ENCODE peak calls at places on chromosomes 1 and 21, in four cellular contexts. K, M, B and N are unnamed samples.

GRCh38 chr1:232132572-232132971 is 497.4 kb downstream of the SIPA1L2 start:
- DNase-seq in B (no peak), K (no peak), M (no peak), N (no peak)

GRCh38 chr1:168224991-168225390 is 813 bp upstream of the SFT2D2 start:
- DNase-seq in B (no peak), M (no peak), K (no peak), N (no peak)

GRCh38 chr1:234572966-234573365 is 37.0 kb downstream of the IRF2BP2 start:
- DNase-seq in K (no peak), M (no peak), B (peak; percentile 61), N (no peak)

GRCh38 chr1:189992856-189993255 is 484.8 kb downstream of the BRINP3 start:
- DNase-seq in B (no peak), K (no peak), M (no peak), N (no peak)

GRCh38 chr1:226425431-226426031 is 17.6 kb upstream of the PARP1 start:
- DNase-seq in B (no peak), K (no peak), M (no peak), N (no peak)

GRCh38 chr1:108503062-108503740 is 53.1 kb downstream of the NBPF6 start:
- DNase-seq in M (no peak), K (no peak), B (no peak), N (no peak)

GRCh38 chr1:182315157-182315556 is 76.4 kb downstream of the GLUL start:
- DNase-seq in M (no peak), B (no peak), K (no peak), N (peak; percentile 68)

GRCh38 chr1:55305735-55306134 is 90.6 kb upstream of the USP24 start:
- DNase-seq in M (no peak), B (peak; percentile 32), K (no peak), N (no peak)

GRCh38 chr1:203512830-203513578 is 19.1 kb downstream of the OPTC start:
- DNase-seq in M (peak; percentile 75), K (no peak), B (peak; percentile 86), N (peak; percentile 88)

GRCh38 chr1:143691400-143691891 is 280.3 kb downstream of the FAM72C start:
- DNase-seq in M (peak; percentile 22), B (peak; percentile 50), K (no peak), N (no peak)

GRCh38 chr1:159163609-159164008 is 7.8 kb upstream of the CADM3 start:
- DNase-seq in B (no peak), K (no peak), M (no peak), N (no peak)

GRCh38 chr1:69994261-69994660 is 211.1 kb downstream of the LRRC40 start:
- DNase-seq in K (peak; percentile 22), B (no peak), M (no peak), N (no peak)

GRCh38 chr1:91872560-91873081 is 13.3 kb downstream of the TGFBR3 start:
- DNase-seq in K (no peak), M (no peak), B (peak; percentile 84), N (no peak)

GRCh38 chr1:152444045-152444444 is 30.0 kb upstream of the CRNN start:
- DNase-seq in M (no peak), B (no peak), K (no peak), N (no peak)

GRCh38 chr1:164748253-164748899 is 189.4 kb downstream of the PBX1 start:
- DNase-seq in K (no peak), B (no peak), M (peak; percentile 78), N (peak; percentile 55)

GRCh38 chr1:112504002-112504401 is 4.8 kb upstream of the WNT2B start:
- DNase-seq in B (no peak), M (no peak), K (no peak), N (no peak)

GRCh38 chr1:11967028-11967547 is 13.2 kb upstream of the MFN2 start:
- DNase-seq in M (peak; percentile 54), K (no peak), B (peak; percentile 48), N (peak; percentile 81)

GRCh38 chr21:29025328-29025713 is 853 bp downstream of the USP16 start:
- DNase-seq in B (peak; percentile 35), K (no peak), M (no peak), N (peak; percentile 52)

GRCh38 chr1:61244114-61244513 is 161.8 kb downstream of the NFIA start:
- DNase-seq in M (peak; percentile 32), K (no peak), B (peak; percentile 69), N (peak; percentile 13)

GRCh38 chr1:171335964-171336363 is 22.0 kb downstream of the FMO4 start:
- DNase-seq in M (no peak), K (no peak), B (no peak), N (no peak)

GRCh38 chr1:203610061-203610460 is 16.6 kb upstream of the ATP2B4 start:
- DNase-seq in M (no peak), K (no peak), B (no peak), N (no peak)

GRCh38 chr1:39076127-39076798 is 50.1 kb downstream of the NDUFS5 start:
- DNase-seq in B (peak; percentile 29), K (no peak), M (no peak), N (peak; percentile 44)

GRCh38 chr1:41241748-41242644 is at the start of gene SCMH1:
- DNase-seq in B (peak; percentile 25), M (no peak), K (no peak), N (peak; percentile 84)

GRCh38 chr1:8911416-8912309 is 33.2 kb upstream of the ENO1 start:
- DNase-seq in K (no peak), B (peak; percentile 76), M (no peak), N (no peak)

GRCh38 chr1:234544094-234544579 is 65.2 kb upstream of the TARBP1 start:
- DNase-seq in B (peak; percentile 77), M (no peak), K (peak; percentile 84), N (peak; percentile 93)

GRCh38 chr1:29805122-29805895 is 569.0 kb downstream of the PTPRU start:
- DNase-seq in B (no peak), K (no peak), M (no peak), N (no peak)

GRCh38 chr1:67970088-67970487 is 80.3 kb downstream of the DIRAS3 start:
- DNase-seq in B (peak; percentile 95), K (no peak), M (peak; percentile 63), N (no peak)

GRCh38 chr1:91502882-91503184 is 2.2 kb downstream of the CDC7 start:
- DNase-seq in B (no peak), K (no peak), M (no peak), N (peak; percentile 11)

GRCh38 chr1:8343464-8344001 is 25.6 kb downstream of the SLC45A1 start:
- DNase-seq in K (no peak), B (peak; percentile 83), M (peak; percentile 46), N (peak; percentile 44)

GRCh38 chr1:168136709-168137514 is at the start of gene GPR161:
- DNase-seq in B (peak; percentile 57), K (no peak), M (no peak), N (peak; percentile 73)

GRCh38 chr1:156196445-156196844 is 2.5 kb downstream of the SLC25A44 start:
- DNase-seq in M (no peak), K (no peak), B (no peak), N (no peak)

GRCh38 chr1:196131691-196132090 is 476.5 kb downstream of the KCNT2 start:
- DNase-seq in K (no peak), M (no peak), B (no peak), N (no peak)

GRCh38 chr1:207361910-207362309 is 40.4 kb downstream of the CD55 start:
- DNase-seq in B (no peak), K (no peak), M (no peak), N (no peak)

GRCh38 chr1:230284891-230285290 is 141.2 kb downstream of the PGBD5 start:
- DNase-seq in M (no peak), B (no peak), K (no peak), N (no peak)

GRCh38 chr21:33026878-33027400 is 1.2 kb downstream of the OLIG2 start:
- DNase-seq in B (no peak), M (no peak), K (no peak), N (no peak)

GRCh38 chr21:33026299-33026858 is 644 bp downstream of the OLIG2 start:
- DNase-seq in B (no peak), M (no peak), K (no peak), N (no peak)

GRCh38 chr21:33028271-33028670 is 2.5 kb downstream of the OLIG2 start:
- DNase-seq in B (no peak), M (no peak), K (no peak), N (no peak)

GRCh38 chr21:33028759-33029511 is 3.2 kb downstream of the OLIG2 start:
- DNase-seq in M (no peak), B (no peak), K (no peak), N (no peak)

DNA sequence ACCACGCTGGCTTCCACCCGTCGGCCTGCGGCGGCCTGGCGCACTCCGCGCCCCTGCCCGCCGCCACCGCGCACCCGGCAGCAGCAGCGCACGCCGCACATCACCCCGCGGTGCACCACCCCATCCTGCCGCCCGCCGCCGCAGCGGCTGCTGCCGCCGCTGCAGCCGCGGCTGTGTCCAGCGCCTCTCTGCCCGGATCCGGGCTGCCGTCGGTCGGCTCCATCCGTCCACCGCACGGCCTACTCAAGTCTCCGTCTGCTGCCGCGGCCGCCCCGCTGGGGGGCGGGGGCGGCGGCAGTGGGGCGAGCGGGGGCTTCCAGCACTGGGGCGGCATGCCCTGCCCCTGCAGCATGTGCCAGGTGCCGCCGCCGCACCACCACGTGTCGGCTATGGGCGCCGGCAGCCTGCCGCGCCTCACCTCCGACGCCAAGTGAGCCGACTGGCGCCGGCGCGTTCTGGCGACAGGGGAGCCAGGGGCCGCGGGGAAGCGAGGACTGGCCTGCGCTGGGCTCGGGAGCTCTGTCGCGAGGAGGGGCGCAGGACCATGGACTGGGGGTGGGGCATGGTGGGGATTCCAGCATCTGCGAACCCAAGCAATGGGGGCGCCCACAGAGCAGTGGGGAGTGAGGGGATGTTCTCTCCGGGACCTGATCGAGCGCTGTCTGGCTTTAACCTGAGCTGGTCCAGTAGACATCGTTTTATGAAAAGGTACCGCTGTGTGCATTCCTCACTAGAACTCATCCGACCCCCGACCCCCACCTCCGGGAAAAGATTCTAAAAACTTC is 1.9 kb downstream of the OLIG2 start:
- DNase-seq in B (no peak), K (no peak), M (no peak), N (no peak)
- TF ChIP-seq EZH2 in B (peak; percentile 50), K (no peak), M (no peak), N (no peak)

GRCh38 chr1:982765-983436 is 1.0 kb upstream of the PERM1 start:
- DNase-seq in K (no peak), M (no peak), B (no peak), N (no peak)
- TF ChIP-seq EZH2 in K (no peak), M (no peak), B (no peak), N (no peak)

DNA sequence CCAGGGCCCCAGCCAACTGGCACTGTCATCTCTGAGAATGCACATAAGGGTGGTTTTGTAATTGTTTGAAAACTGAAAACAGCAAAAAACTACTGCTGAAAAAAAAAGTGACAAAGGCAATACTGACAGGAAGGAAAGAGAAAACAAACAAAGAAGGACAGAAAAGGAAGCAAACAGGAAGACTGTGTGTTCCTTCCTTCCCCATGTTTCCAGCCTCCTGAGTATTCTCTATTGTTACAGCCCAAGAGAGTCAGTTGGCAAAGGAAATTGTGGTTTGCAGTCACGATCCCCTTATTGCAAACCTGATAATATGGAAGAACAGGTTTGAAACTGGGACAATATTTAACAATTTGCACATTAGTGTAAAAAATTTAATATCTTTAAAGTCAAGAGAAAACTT is 1177.6 kb downstream of the PLA2G4A start:
- DNase-seq in B (no peak), M (no peak), K (no peak), N (no peak)
- TF ChIP-seq EZH2 in B (no peak), M (no peak), K (no peak), N (no peak)

GRCh38 chr1:62437273-62437945 is 560 bp downstream of the USP1 start:
- DNase-seq in B (no peak), M (no peak), K (no peak), N (peak; percentile 48)

GRCh38 chr1:62438163-62438562 is 1.3 kb downstream of the USP1 start:
- DNase-seq in M (no peak), K (no peak), B (peak; percentile 26), N (no peak)

GRCh38 chr1:62436039-62436465 is 797 bp upstream of the USP1 start:
- DNase-seq in B (no peak), M (no peak), K (no peak), N (no peak)

GRCh38 chr1:62435231-62436038 is 1.4 kb upstream of the USP1 start:
- DNase-seq in K (no peak), B (no peak), M (peak; percentile 10), N (no peak)

GRCh38 chr1:62436466-62437272 is at the start of gene USP1:
- DNase-seq in K (peak; percentile 99), B (peak; percentile 100), M (peak; percentile 99), N (peak; percentile 99)
- TF ChIP-seq EZH2 in K (no peak), B (no peak), M (no peak), N (no peak)